ENCODE peak calls at places on chromosomes 7 and 10, in seven cellular contexts. P is choroid plexus epithelial cell, A is AG09309, I is cardiac septum, V is iris pigment epithelial cell, Q is HEK293T, W is T1000. Y is an unnamed sample.
A peak's percentile ranks its signal among the peaks of the same experiment; 100 is the strongest.

GRCh38 chr7:151411551-151411950 is 1.7 kb upstream of the WDR86 start:
- DNase-seq in P (no peak), A (no peak), I (no peak), V (no peak), Q (no peak), W (no peak), Y (no peak)

GRCh38 chr7:108813247-108814014 is 243.8 kb downstream of the DNAJB9 start:
- DNase-seq in P (no peak), A (no peak), I (no peak), V (no peak), Q (no peak), W (no peak), Y (no peak)

GRCh38 chr7:22386206-22386858 is 29.4 kb upstream of the RAPGEF5 start:
- DNase-seq in P (no peak), A (no peak), I (no peak), V (no peak), Q (no peak), W (no peak), Y (no peak)

GRCh38 chr7:121313793-121314676 is 14.8 kb upstream of the WNT16 start:
- DNase-seq in P (peak; percentile 76), A (peak; percentile 57), I (no peak), V (peak; percentile 32), Q (peak; percentile 51), W (peak; percentile 28), Y (no peak)

GRCh38 chr10:51001587-51001986 is 72.7 kb upstream of the PRKG1 start:
- DNase-seq in P (peak; percentile 59), A (no peak), I (no peak), V (peak; percentile 11), Q (peak; percentile 37), W (no peak), Y (peak; percentile 30)

GRCh38 chr7:19139706-19140327 is 5.4 kb downstream of the FERD3L start:
- DNase-seq in P (no peak), A (no peak), I (no peak), V (no peak), Q (no peak), W (no peak), Y (no peak)

GRCh38 chr10:102117391-102118159 is 2.6 kb downstream of the LDB1 start:
- DNase-seq in P (peak; percentile 81), A (no peak), I (peak; percentile 90), V (peak; percentile 62), Q (no peak), W (peak; percentile 63), Y (peak; percentile 71)

GRCh38 chr10:69481280-69481679 is 30.0 kb downstream of the TSPAN15 start:
- DNase-seq in P (no peak), A (no peak), I (no peak), V (no peak), Q (no peak), W (no peak), Y (peak; percentile 87)

GRCh38 chr10:119177708-119178370 is 773 bp downstream of the PRDX3 start:
- DNase-seq in P (no peak), A (no peak), I (no peak), V (peak; percentile 38), Q (no peak), W (no peak), Y (no peak)

GRCh38 chr10:99442394-99442793 is 12.0 kb upstream of the GOT1 start:
- DNase-seq in P (no peak), A (no peak), I (no peak), V (no peak), Q (no peak), W (no peak), Y (no peak)

GRCh38 chr10:15262036-15262713 is 93.7 kb upstream of the NMT2 start:
- DNase-seq in P (peak; percentile 66), A (no peak), I (no peak), V (peak; percentile 40), Q (peak; percentile 29), W (no peak), Y (peak; percentile 64)

GRCh38 chr7:54678763-54679396 is 80.1 kb downstream of the SEC61G start:
- DNase-seq in P (no peak), A (no peak), I (no peak), V (no peak), Q (no peak), W (no peak), Y (no peak)

GRCh38 chr10:97891497-97892167 is 42.0 kb downstream of the GOLGA7B start:
- DNase-seq in P (no peak), A (no peak), I (no peak), V (no peak), Q (peak; percentile 49), W (no peak), Y (no peak)

GRCh38 chr10:72612203-72612826 is 13.6 kb downstream of the MICU1 start:
- DNase-seq in P (peak; percentile 18), A (no peak), I (no peak), V (no peak), Q (peak; percentile 23), W (no peak), Y (peak; percentile 64)

GRCh38 chr7:142488234-142488633 is 230.4 kb upstream of the PRSS58 start:
- DNase-seq in P (no peak), A (no peak), I (no peak), V (no peak), Q (no peak), W (no peak), Y (no peak)

GRCh38 chr10:95818663-95819062 is 62.7 kb downstream of the ENTPD1 start:
- DNase-seq in P (peak; percentile 90), A (peak; percentile 11), I (no peak), V (peak; percentile 92), Q (no peak), W (no peak), Y (peak; percentile 90)

GRCh38 chr10:72248477-72249151 is 25.1 kb upstream of the DDIT4 start:
- DNase-seq in P (peak; percentile 95), A (no peak), I (peak; percentile 90), V (peak; percentile 89), Q (peak; percentile 53), W (no peak), Y (peak; percentile 95)

GRCh38 chr10:34203966-34204630 is 611.0 kb downstream of the PARD3 start:
- DNase-seq in P (no peak), A (no peak), I (no peak), V (no peak), Q (no peak), W (no peak), Y (no peak)

GRCh38 chr10:93068411-93069244 is 5.1 kb upstream of the CYP26A1 start:
- DNase-seq in P (peak; percentile 48), A (no peak), I (no peak), V (peak; percentile 63), Q (no peak), W (no peak), Y (no peak)

GRCh38 chr7:18064242-18064838 is 36.7 kb upstream of the PRPS1L1 start:
- DNase-seq in P (peak; percentile 34), A (no peak), I (no peak), V (no peak), Q (peak; percentile 39), W (no peak), Y (peak; percentile 22)

GRCh38 chr10:78255796-78256638 is 222.4 kb downstream of the RPS24 start:
- DNase-seq in P (peak; percentile 95), A (peak; percentile 98), I (peak; percentile 84), V (peak; percentile 97), Q (no peak), W (peak; percentile 82), Y (peak; percentile 95)

GRCh38 chr10:63229192-63229591 is 96.1 kb downstream of the NRBF2 start:
- DNase-seq in P (no peak), A (no peak), I (no peak), V (no peak), Q (no peak), W (no peak), Y (no peak)

GRCh38 chr7:69630292-69630691 is 32.0 kb downstream of the AUTS2 start:
- DNase-seq in P (peak; percentile 85), A (peak; percentile 47), I (no peak), V (peak; percentile 74), Q (no peak), W (no peak), Y (no peak)

GRCh38 chr10:124646483-124647352 is 97.5 kb downstream of the FAM53B start:
- DNase-seq in P (peak; percentile 81), A (peak; percentile 37), I (peak; percentile 87), V (peak; percentile 90), Q (no peak), W (no peak), Y (peak; percentile 95)

GRCh38 chr7:70788276-70788675 is 343.7 kb upstream of the GALNT17 start:
- DNase-seq in P (no peak), A (no peak), I (no peak), V (peak; percentile 10), Q (no peak), W (no peak), Y (no peak)

GRCh38 chr7:103447073-103447960 is 1.3 kb upstream of the SLC26A5 start:
- DNase-seq in P (peak; percentile 70), A (no peak), I (no peak), V (peak; percentile 58), Q (peak; percentile 76), W (no peak), Y (peak; percentile 71)

GRCh38 chr10:28382520-28383269 is 79.8 kb upstream of the MPP7 start:
- DNase-seq in P (peak; percentile 18), A (peak; percentile 70), I (no peak), V (peak; percentile 81), Q (no peak), W (no peak), Y (no peak)

GRCh38 chr10:3476186-3476585 is 303.6 kb upstream of the PITRM1 start:
- DNase-seq in P (peak; percentile 52), A (no peak), I (no peak), V (no peak), Q (no peak), W (no peak), Y (no peak)

GRCh38 chr7:117323877-117324699 is 1.2 kb upstream of the WNT2 start:
- DNase-seq in P (peak; percentile 35), A (peak; percentile 53), I (no peak), V (peak; percentile 71), Q (no peak), W (no peak), Y (peak; percentile 11)

GRCh38 chr10:80507484-80507880 is 30.2 kb upstream of the SH2D4B start:
- DNase-seq in P (no peak), A (no peak), I (no peak), V (no peak), Q (no peak), W (no peak), Y (no peak)

GRCh38 chr10:16481052-16481728 is 40.5 kb downstream of the C1QL3 start:
- DNase-seq in P (no peak), A (no peak), I (no peak), V (no peak), Q (no peak), W (no peak), Y (no peak)

GRCh38 chr7:45155357-45155900 is 2.2 kb upstream of the RAMP3 start:
- DNase-seq in P (no peak), A (no peak), I (no peak), V (no peak), Q (no peak), W (no peak), Y (no peak)